ENCODE peak calls at places on chromosomes 6 and 20, in seven cellular contexts. One of them, this sample, is unnamed.

GRCh38 chr6:12181481-12181880 is 108.7 kb upstream of the EDN1 start:
- DNase-seq in pancreas: no peak
- DNase-seq in OCI-LY7: no peak
- DNase-seq in cardiac muscle cell: no peak
- DNase-seq in NB4: no peak
- DNase-seq in esophagus squamous epithelium: no peak
- DNase-seq in fibroblast of the aortic adventitia: no peak
- DNase-seq in this sample: no peak

GRCh38 chr6:107607109-107607508 is 117.2 kb downstream of the SOBP start:
- DNase-seq in esophagus squamous epithelium: no peak
- DNase-seq in pancreas: no peak
- DNase-seq in fibroblast of the aortic adventitia: peak
- DNase-seq in NB4: no peak
- DNase-seq in OCI-LY7: no peak
- DNase-seq in cardiac muscle cell: no peak
- DNase-seq in this sample: no peak

GRCh38 chr6:11785449-11785951 is 6.9 kb upstream of the ADTRP start:
- DNase-seq in OCI-LY7: no peak
- DNase-seq in esophagus squamous epithelium: no peak
- DNase-seq in NB4: no peak
- DNase-seq in cardiac muscle cell: no peak
- DNase-seq in fibroblast of the aortic adventitia: no peak
- DNase-seq in pancreas: no peak
- DNase-seq in this sample: no peak

GRCh38 chr6:142886431-142887170 is 58.4 kb downstream of the HIVEP2 start:
- DNase-seq in fibroblast of the aortic adventitia: peak
- DNase-seq in OCI-LY7: peak
- DNase-seq in esophagus squamous epithelium: no peak
- DNase-seq in NB4: peak
- DNase-seq in cardiac muscle cell: peak
- DNase-seq in pancreas: no peak
- DNase-seq in this sample: no peak

GRCh38 chr6:122752493-122752892 is 27.0 kb upstream of the FABP7 start:
- DNase-seq in cardiac muscle cell: no peak
- DNase-seq in fibroblast of the aortic adventitia: no peak
- DNase-seq in OCI-LY7: no peak
- DNase-seq in pancreas: no peak
- DNase-seq in NB4: no peak
- DNase-seq in esophagus squamous epithelium: no peak
- DNase-seq in this sample: no peak

GRCh38 chr20:44020406-44021148 is 105.9 kb downstream of the TOX2 start:
- DNase-seq in fibroblast of the aortic adventitia: no peak
- DNase-seq in NB4: no peak
- DNase-seq in pancreas: no peak
- DNase-seq in OCI-LY7: no peak
- DNase-seq in esophagus squamous epithelium: no peak
- DNase-seq in cardiac muscle cell: no peak
- DNase-seq in this sample: no peak

GRCh38 chr6:8837343-8837742 is 402.0 kb upstream of the SLC35B3 start:
- DNase-seq in pancreas: no peak
- DNase-seq in OCI-LY7: no peak
- DNase-seq in cardiac muscle cell: no peak
- DNase-seq in esophagus squamous epithelium: no peak
- DNase-seq in NB4: no peak
- DNase-seq in fibroblast of the aortic adventitia: no peak
- DNase-seq in this sample: no peak

GRCh38 chr6:47484616-47485015 is 7.0 kb downstream of the CD2AP start:
- DNase-seq in pancreas: no peak
- DNase-seq in fibroblast of the aortic adventitia: peak
- DNase-seq in NB4: no peak
- DNase-seq in esophagus squamous epithelium: no peak
- DNase-seq in cardiac muscle cell: no peak
- DNase-seq in OCI-LY7: no peak
- DNase-seq in this sample: no peak

GRCh38 chr6:161268526-161269210 is 5.2 kb downstream of the AGPAT4 start:
- DNase-seq in OCI-LY7: no peak
- DNase-seq in NB4: no peak
- DNase-seq in fibroblast of the aortic adventitia: no peak
- DNase-seq in cardiac muscle cell: no peak
- DNase-seq in esophagus squamous epithelium: no peak
- DNase-seq in pancreas: no peak
- DNase-seq in this sample: no peak

GRCh38 chr6:111176038-111176762 is 88.9 kb downstream of the SLC16A10 start:
- DNase-seq in pancreas: peak
- DNase-seq in fibroblast of the aortic adventitia: no peak
- DNase-seq in esophagus squamous epithelium: no peak
- DNase-seq in cardiac muscle cell: no peak
- DNase-seq in NB4: no peak
- DNase-seq in OCI-LY7: no peak
- DNase-seq in this sample: no peak

GRCh38 chr6:166996406-166996805 is 2.8 kb upstream of the CEP43 start:
- DNase-seq in cardiac muscle cell: no peak
- DNase-seq in NB4: peak
- DNase-seq in pancreas: no peak
- DNase-seq in OCI-LY7: no peak
- DNase-seq in fibroblast of the aortic adventitia: no peak
- DNase-seq in esophagus squamous epithelium: no peak
- DNase-seq in this sample: no peak

GRCh38 chr20:34639755-34640222 is 37.1 kb downstream of the PIGU start:
- DNase-seq in OCI-LY7: no peak
- DNase-seq in NB4: no peak
- DNase-seq in esophagus squamous epithelium: no peak
- DNase-seq in pancreas: peak
- DNase-seq in cardiac muscle cell: peak
- DNase-seq in fibroblast of the aortic adventitia: no peak
- DNase-seq in this sample: no peak

GRCh38 chr6:45423901-45424627 is 46.3 kb upstream of the SUPT3H start:
- DNase-seq in cardiac muscle cell: peak
- DNase-seq in esophagus squamous epithelium: no peak
- DNase-seq in fibroblast of the aortic adventitia: peak
- DNase-seq in pancreas: no peak
- DNase-seq in NB4: peak
- DNase-seq in OCI-LY7: no peak
- DNase-seq in this sample: no peak

GRCh38 chr6:28635547-28636158 is 110.0 kb downstream of the GPX5 start:
- DNase-seq in pancreas: no peak
- DNase-seq in cardiac muscle cell: no peak
- DNase-seq in esophagus squamous epithelium: no peak
- DNase-seq in fibroblast of the aortic adventitia: no peak
- DNase-seq in NB4: no peak
- DNase-seq in OCI-LY7: no peak
- DNase-seq in this sample: peak

GRCh38 chr20:22525069-22525820 is 59.1 kb downstream of the FOXA2 start:
- DNase-seq in esophagus squamous epithelium: no peak
- DNase-seq in OCI-LY7: no peak
- DNase-seq in pancreas: no peak
- DNase-seq in fibroblast of the aortic adventitia: no peak
- DNase-seq in NB4: no peak
- DNase-seq in cardiac muscle cell: no peak
- DNase-seq in this sample: no peak

GRCh38 chr20:10733122-10733521 is 59.3 kb upstream of the JAG1 start:
- DNase-seq in cardiac muscle cell: no peak
- DNase-seq in OCI-LY7: no peak
- DNase-seq in esophagus squamous epithelium: no peak
- DNase-seq in fibroblast of the aortic adventitia: peak
- DNase-seq in NB4: no peak
- DNase-seq in pancreas: no peak
- DNase-seq in this sample: no peak

GRCh38 chr20:51610111-51610510 is 67.6 kb upstream of the NFATC2 start:
- DNase-seq in esophagus squamous epithelium: no peak
- DNase-seq in pancreas: no peak
- DNase-seq in fibroblast of the aortic adventitia: no peak
- DNase-seq in NB4: no peak
- DNase-seq in OCI-LY7: no peak
- DNase-seq in cardiac muscle cell: no peak
- DNase-seq in this sample: no peak

GRCh38 chr6:38470548-38470947 is 169.2 kb downstream of the BTBD9 start:
- DNase-seq in fibroblast of the aortic adventitia: no peak
- DNase-seq in OCI-LY7: no peak
- DNase-seq in esophagus squamous epithelium: no peak
- DNase-seq in cardiac muscle cell: peak
- DNase-seq in pancreas: no peak
- DNase-seq in NB4: no peak
- DNase-seq in this sample: no peak

GRCh38 chr20:62277253-62277652 is 25.5 kb upstream of the ADRM1 start:
- DNase-seq in OCI-LY7: no peak
- DNase-seq in NB4: no peak
- DNase-seq in cardiac muscle cell: no peak
- DNase-seq in esophagus squamous epithelium: no peak
- DNase-seq in pancreas: no peak
- DNase-seq in fibroblast of the aortic adventitia: no peak
- DNase-seq in this sample: no peak

GRCh38 chr20:10524643-10525042 is 89.5 kb downstream of the SLX4IP start:
- DNase-seq in NB4: no peak
- DNase-seq in fibroblast of the aortic adventitia: peak
- DNase-seq in OCI-LY7: no peak
- DNase-seq in esophagus squamous epithelium: no peak
- DNase-seq in pancreas: no peak
- DNase-seq in cardiac muscle cell: no peak
- DNase-seq in this sample: no peak

GRCh38 chr6:125688138-125688537 is 61.3 kb upstream of the HEY2 start:
- DNase-seq in NB4: no peak
- DNase-seq in fibroblast of the aortic adventitia: no peak
- DNase-seq in esophagus squamous epithelium: no peak
- DNase-seq in cardiac muscle cell: no peak
- DNase-seq in OCI-LY7: no peak
- DNase-seq in pancreas: no peak
- DNase-seq in this sample: no peak

GRCh38 chr20:31826074-31826473 is 6.9 kb downstream of the MYLK2 start:
- DNase-seq in cardiac muscle cell: no peak
- DNase-seq in fibroblast of the aortic adventitia: no peak
- DNase-seq in esophagus squamous epithelium: no peak
- DNase-seq in NB4: no peak
- DNase-seq in pancreas: no peak
- DNase-seq in OCI-LY7: no peak
- DNase-seq in this sample: no peak

DNA sequence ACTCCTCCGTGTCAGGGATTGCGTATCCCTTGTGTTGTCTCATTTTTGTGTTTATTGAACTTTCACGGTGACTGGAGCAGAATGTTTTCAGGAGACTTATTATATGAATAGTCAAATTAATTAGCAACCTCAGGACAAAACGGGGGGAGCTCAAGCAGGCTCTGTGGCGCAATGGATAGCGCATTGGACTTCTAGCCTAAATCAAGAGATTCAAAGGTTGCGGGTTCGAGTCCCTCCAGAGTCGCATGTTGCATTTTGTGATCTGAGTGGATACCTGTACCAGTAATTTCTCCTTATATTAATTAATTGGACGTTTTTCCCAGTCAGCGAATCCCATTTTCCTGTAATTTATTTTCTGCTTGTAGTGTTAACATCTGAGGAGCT is 89.1 kb upstream of the ZNF184 start:
- DNase-seq in cardiac muscle cell: no peak
- DNase-seq in esophagus squamous epithelium: no peak
- DNase-seq in OCI-LY7: no peak
- DNase-seq in pancreas: no peak
- DNase-seq in NB4: no peak
- DNase-seq in fibroblast of the aortic adventitia: no peak
- DNase-seq in this sample: no peak
- H3K4me3 ChIP-seq in cardiac muscle cell: no peak
- H3K4me3 ChIP-seq in esophagus squamous epithelium: no peak
- H3K4me3 ChIP-seq in OCI-LY7: no peak
- H3K4me3 ChIP-seq in pancreas: no peak
- H3K4me3 ChIP-seq in NB4: no peak
- H3K4me3 ChIP-seq in fibroblast of the aortic adventitia: no peak
- H3K4me3 ChIP-seq in this sample: no peak

DNA sequence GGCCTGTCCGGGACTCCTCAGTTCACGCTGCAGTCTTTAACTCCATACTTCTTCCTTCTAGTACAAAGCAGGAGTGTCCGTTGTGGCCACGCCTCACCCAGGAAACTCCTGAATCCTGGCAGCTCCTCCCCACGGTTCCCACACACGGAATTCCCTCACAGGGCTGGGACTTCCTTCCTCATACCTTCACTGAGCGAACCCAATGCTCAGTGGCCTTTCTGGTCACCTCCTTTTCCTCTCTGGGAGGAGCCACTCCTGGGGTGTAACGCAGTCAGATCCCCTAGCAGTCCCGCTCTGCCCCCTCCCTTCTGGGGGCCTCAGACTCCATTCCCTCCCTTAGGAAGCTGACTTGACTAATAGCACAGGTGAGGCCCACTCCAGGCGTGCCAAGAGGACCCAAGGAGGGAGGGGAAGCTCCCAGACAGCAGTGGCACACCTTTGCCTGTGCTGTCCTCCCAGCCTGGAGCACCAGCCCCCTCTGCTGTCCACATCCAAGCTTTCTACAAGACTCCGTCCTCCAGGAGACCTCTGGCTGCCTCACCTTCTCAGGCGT is at the start of gene SLC52A3:
- DNase-seq in NB4: peak
- DNase-seq in fibroblast of the aortic adventitia: no peak
- DNase-seq in pancreas: peak
- DNase-seq in OCI-LY7: no peak
- DNase-seq in esophagus squamous epithelium: no peak
- DNase-seq in cardiac muscle cell: peak
- DNase-seq in this sample: no peak
- TF ChIP-seq CTCF in NB4: peak
- TF ChIP-seq CTCF in fibroblast of the aortic adventitia: no peak
- TF ChIP-seq CTCF in pancreas: no peak
- TF ChIP-seq CTCF in OCI-LY7: no peak
- TF ChIP-seq CTCF in esophagus squamous epithelium: peak
- TF ChIP-seq CTCF in cardiac muscle cell: no peak
- TF ChIP-seq CTCF in this sample: no peak

GRCh38 chr6:43175676-43176422 is 4.8 kb downstream of the SRF start:
- DNase-seq in pancreas: no peak
- DNase-seq in OCI-LY7: no peak
- DNase-seq in fibroblast of the aortic adventitia: no peak
- DNase-seq in cardiac muscle cell: no peak
- DNase-seq in NB4: no peak
- DNase-seq in esophagus squamous epithelium: no peak
- DNase-seq in this sample: no peak

GRCh38 chr6:43172127-43173007 is 1.3 kb downstream of the SRF start:
- DNase-seq in pancreas: peak
- DNase-seq in OCI-LY7: peak
- DNase-seq in NB4: peak
- DNase-seq in esophagus squamous epithelium: no peak
- DNase-seq in cardiac muscle cell: peak
- DNase-seq in fibroblast of the aortic adventitia: peak
- DNase-seq in this sample: no peak

GRCh38 chr6:43173496-43174262 is 2.6 kb downstream of the SRF start:
- DNase-seq in OCI-LY7: peak
- DNase-seq in NB4: no peak
- DNase-seq in fibroblast of the aortic adventitia: no peak
- DNase-seq in cardiac muscle cell: peak
- DNase-seq in pancreas: peak
- DNase-seq in esophagus squamous epithelium: no peak
- DNase-seq in this sample: no peak

GRCh38 chr6:43176423-43176786 is 5.3 kb downstream of the SRF start:
- DNase-seq in NB4: no peak
- DNase-seq in cardiac muscle cell: no peak
- DNase-seq in pancreas: no peak
- DNase-seq in OCI-LY7: no peak
- DNase-seq in esophagus squamous epithelium: no peak
- DNase-seq in fibroblast of the aortic adventitia: no peak
- DNase-seq in this sample: no peak

GRCh38 chr6:43174263-43175112 is 3.4 kb downstream of the SRF start:
- DNase-seq in OCI-LY7: peak
- DNase-seq in fibroblast of the aortic adventitia: peak
- DNase-seq in NB4: peak
- DNase-seq in pancreas: peak
- DNase-seq in cardiac muscle cell: peak
- DNase-seq in esophagus squamous epithelium: peak
- DNase-seq in this sample: peak
- H3K4me3 ChIP-seq in OCI-LY7: peak
- H3K4me3 ChIP-seq in fibroblast of the aortic adventitia: peak
- H3K4me3 ChIP-seq in NB4: peak
- H3K4me3 ChIP-seq in pancreas: peak
- H3K4me3 ChIP-seq in cardiac muscle cell: peak
- H3K4me3 ChIP-seq in esophagus squamous epithelium: peak
- H3K4me3 ChIP-seq in this sample: peak

GRCh38 chr6:150600302-150601017 is 775 bp downstream of the PLEKHG1 start:
- DNase-seq in cardiac muscle cell: peak
- DNase-seq in fibroblast of the aortic adventitia: peak
- DNase-seq in NB4: peak
- DNase-seq in OCI-LY7: peak
- DNase-seq in pancreas: peak
- DNase-seq in esophagus squamous epithelium: peak
- DNase-seq in this sample: peak
- TF ChIP-seq CTCF in cardiac muscle cell: peak
- TF ChIP-seq CTCF in fibroblast of the aortic adventitia: peak
- TF ChIP-seq CTCF in NB4: no peak
- TF ChIP-seq CTCF in OCI-LY7: peak
- TF ChIP-seq CTCF in pancreas: peak
- TF ChIP-seq CTCF in esophagus squamous epithelium: peak
- TF ChIP-seq CTCF in this sample: no peak